ENCODE peak calls at places on chromosomes 11 and 22, in seven cellular contexts. A, B, E, J, T, Z and G are unnamed samples.
A peak's percentile ranks its signal among the peaks of the same experiment; 100 is the strongest.

GRCh38 chr22:19549428-19549827 is 25.2 kb upstream of the CLDN5 start:
- DNase-seq in E (no peak), T (no peak), Z (no peak), B (no peak), A (no peak), J (no peak), G (no peak)

GRCh38 chr11:3135491-3136440 is 29.3 kb downstream of the OSBPL5 start:
- DNase-seq in J (peak; percentile 21), E (no peak), T (no peak), Z (no peak), B (no peak), A (no peak), G (no peak)

GRCh38 chr11:120793806-120794479 is 230.0 kb upstream of the TBCEL start:
- DNase-seq in T (no peak), E (no peak), B (no peak), Z (no peak), J (no peak), A (no peak), G (no peak)

GRCh38 chr11:130915556-130916237 is 582 bp downstream of the SNX19 start:
- DNase-seq in Z (no peak), A (no peak), E (peak; percentile 14), T (no peak), B (peak; percentile 37), J (peak; percentile 33), G (no peak)

GRCh38 chr11:78788533-78788932 is 213.9 kb upstream of the NARS2 start:
- DNase-seq in A (no peak), E (no peak), T (no peak), J (no peak), Z (no peak), B (no peak), G (no peak)

GRCh38 chr11:35227551-35228341 is 88.8 kb downstream of the CD44 start:
- DNase-seq in B (no peak), Z (no peak), T (no peak), E (no peak), J (no peak), A (peak; percentile 13), G (no peak)

GRCh38 chr11:65291613-65292012 is 23.1 kb upstream of the CDC42EP2 start:
- DNase-seq in A (no peak), E (no peak), B (no peak), T (no peak), Z (peak; percentile 67), J (no peak), G (no peak)

GRCh38 chr11:124725719-124726105 is 14.0 kb upstream of the NRGN start:
- DNase-seq in A (no peak), B (no peak), Z (no peak), E (no peak), J (no peak), T (no peak), G (no peak)

GRCh38 chr11:71302534-71302909 is 50.1 kb upstream of the SHANK2 start:
- DNase-seq in T (no peak), J (no peak), A (no peak), B (no peak), Z (no peak), E (no peak), G (no peak)

GRCh38 chr11:125170001-125170405 is 5.5 kb downstream of the PKNOX2 start:
- DNase-seq in E (no peak), A (no peak), Z (no peak), J (no peak), B (no peak), T (no peak), G (no peak)

GRCh38 chr11:2802389-2803185 is 83.0 kb downstream of the CDKN1C start:
- DNase-seq in J (peak; percentile 11), B (no peak), T (peak; percentile 44), E (peak; percentile 7), A (no peak), Z (no peak), G (peak; percentile 6)

GRCh38 chr11:130037881-130038601 is 31.7 kb upstream of the APLP2 start:
- DNase-seq in Z (no peak), B (no peak), A (no peak), E (no peak), J (no peak), T (no peak), G (no peak)

GRCh38 chr11:58626915-58627483 is 4.5 kb downstream of the CNTF start:
- DNase-seq in T (no peak), A (no peak), E (no peak), B (no peak), J (no peak), Z (no peak), G (no peak)

GRCh38 chr11:119567667-119568582 is 145.0 kb upstream of the THY1 start:
- DNase-seq in A (no peak), J (no peak), T (no peak), B (peak; percentile 75), E (no peak), Z (peak; percentile 90), G (no peak)

GRCh38 chr11:44188643-44189042 is 93.2 kb downstream of the EXT2 start:
- DNase-seq in Z (no peak), A (no peak), E (no peak), J (no peak), B (no peak), T (no peak), G (no peak)

GRCh38 chr11:103406357-103406756 is 297.1 kb downstream of the DYNC2H1 start:
- DNase-seq in E (no peak), B (no peak), T (no peak), A (no peak), J (no peak), Z (no peak), G (no peak)

GRCh38 chr22:48101704-48102103 is 1339.3 kb downstream of the TBC1D22A start:
- DNase-seq in E (no peak), T (peak; percentile 39), Z (no peak), J (no peak), A (no peak), B (no peak), G (no peak)

GRCh38 chr11:125680747-125681146 is at the start of gene ACRV1:
- DNase-seq in B (no peak), A (no peak), Z (no peak), E (no peak), J (no peak), T (no peak), G (no peak)

GRCh38 chr11:35943761-35944502 is at the start of gene LDLRAD3:
- DNase-seq in J (peak; percentile 81), A (peak; percentile 40), B (peak; percentile 49), T (peak; percentile 76), E (peak; percentile 69), Z (peak; percentile 68), G (peak; percentile 67)

GRCh38 chr11:57354699-57355098 is 16.5 kb downstream of the P2RX3 start:
- DNase-seq in E (no peak), J (no peak), A (no peak), B (no peak), T (no peak), Z (no peak), G (no peak)

DNA sequence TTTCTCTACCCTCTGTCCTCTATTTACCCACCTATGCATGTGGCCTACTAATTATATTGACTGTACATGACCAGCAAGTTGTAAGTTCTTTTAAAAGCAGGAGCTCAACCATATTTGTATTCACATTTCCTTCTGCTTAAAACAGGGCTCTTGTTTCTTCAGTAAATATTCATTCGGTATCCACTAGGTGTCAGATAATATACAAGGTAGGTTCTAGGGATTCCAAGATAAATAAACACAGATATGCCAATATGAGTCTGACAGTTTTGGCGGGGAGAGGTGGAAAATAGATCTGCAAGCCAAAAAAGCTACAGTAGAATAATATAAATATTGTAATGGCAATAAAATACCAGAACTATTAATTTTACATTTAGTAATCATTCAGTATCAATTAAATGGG is 15.3 kb upstream of the RAB30 start:
- DNase-seq in B (no peak), T (no peak), J (no peak), E (no peak), A (no peak), Z (no peak), G (no peak)
- TF ChIP-seq CTCF in B (no peak), T (no peak), J (no peak), E (peak; percentile 20), A (peak; percentile 24), Z (peak; percentile 51), G (no peak)

GRCh38 chr11:13487661-13488030 is 8.2 kb downstream of the PTH start:
- DNase-seq in T (no peak), E (no peak), Z (no peak), A (peak; percentile 36), B (peak; percentile 47), J (no peak), G (no peak)

DNA sequence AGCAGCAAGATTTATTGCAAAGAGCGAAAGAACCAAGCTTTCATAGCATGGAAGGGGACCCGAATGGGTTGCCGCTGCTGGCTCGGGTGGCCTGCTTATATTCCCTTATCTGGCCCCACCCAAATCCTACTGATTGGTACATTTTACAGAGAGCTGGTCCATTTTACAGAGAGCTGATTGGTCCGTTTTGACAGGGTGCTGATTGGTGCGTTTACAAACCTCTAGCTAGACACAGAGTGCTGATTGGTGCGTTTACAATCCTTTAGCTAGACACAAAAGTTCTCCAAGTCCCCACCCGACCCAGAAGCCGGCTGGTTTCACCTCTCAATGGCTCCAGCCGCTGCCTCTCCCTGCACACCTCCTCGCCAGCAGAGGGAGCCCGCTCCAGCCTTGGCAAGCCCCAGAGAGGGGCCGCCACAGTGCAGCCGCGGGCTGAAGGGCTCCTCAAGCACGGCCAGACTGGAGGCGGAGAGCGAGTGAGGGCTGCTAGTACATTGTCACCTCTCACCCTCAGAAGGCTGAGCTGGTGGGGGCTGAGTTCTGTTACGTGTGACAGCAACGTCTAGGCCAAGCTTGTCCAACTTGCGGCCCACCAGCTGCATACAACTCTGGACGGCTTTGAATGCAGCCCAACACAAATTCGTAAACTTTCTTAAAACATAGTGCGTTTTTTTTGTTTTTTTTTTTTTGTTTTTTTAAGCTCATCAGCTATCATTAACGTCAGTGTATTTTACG is 8.7 kb downstream of the PTH start:
- DNase-seq in A (peak; percentile 78), Z (no peak), B (peak; percentile 80), E (peak; percentile 31), J (peak; percentile 78), T (no peak), G (no peak)
- TF ChIP-seq CTCF in A (peak; percentile 35), Z (peak; percentile 51), B (peak; percentile 60), E (peak; percentile 50), J (peak; percentile 27), T (no peak), G (no peak)

GRCh38 chr11:27482793-27483192 is 10.2 kb upstream of the LGR4 start:
- DNase-seq in A (no peak), B (no peak), Z (no peak), T (no peak), E (no peak), J (no peak), G (no peak)
- TF ChIP-seq CTCF in A (no peak), B (no peak), Z (no peak), T (no peak), E (no peak), J (no peak), G (no peak)

GRCh38 chr11:60825118-60825517 is 16.8 kb upstream of the CCDC86 start:
- DNase-seq in Z (no peak), J (no peak), T (no peak), E (no peak), B (no peak), A (no peak), G (no peak)

GRCh38 chr11:60818057-60818456 is 23.9 kb upstream of the CCDC86 start:
- DNase-seq in Z (no peak), J (no peak), T (no peak), A (no peak), B (no peak), E (no peak), G (no peak)

GRCh38 chr11:60816590-60817157 is 25.2 kb upstream of the CCDC86 start:
- DNase-seq in Z (no peak), T (no peak), E (no peak), J (no peak), B (no peak), A (no peak), G (no peak)

GRCh38 chr11:60825790-60826189 is 16.1 kb upstream of the CCDC86 start:
- DNase-seq in B (no peak), A (no peak), E (no peak), Z (no peak), J (no peak), T (no peak), G (no peak)

GRCh38 chr11:60821827-60822599 is 19.9 kb upstream of the CCDC86 start:
- DNase-seq in B (peak; percentile 45), E (no peak), T (no peak), A (no peak), J (no peak), Z (no peak), G (no peak)
- TF ChIP-seq CTCF in B (no peak), E (no peak), T (no peak), A (no peak), J (no peak), Z (no peak), G (no peak)